ENCODE peak calls at places on chromosomes 6 and 20, in five cellular contexts. F is trophoblast cell, K is IMR-90, M is H9, R is neuronal stem cell. W is an unnamed sample.

GRCh38 chr6:129598244-129599187 is 111.5 kb downstream of the ARHGAP18 start:
- DNase-seq in K (peak; percentile 84), M (no peak), F (peak; percentile 28), R (peak; percentile 65), W (peak; percentile 80)

GRCh38 chr6:146543211-146543939 is at the start of gene RAB32:
- DNase-seq in F (peak; percentile 93), K (peak; percentile 95), R (peak; percentile 80), M (peak; percentile 85), W (peak; percentile 95)

GRCh38 chr6:63351995-63352586 is 32.3 kb upstream of the LGSN start:
- DNase-seq in K (peak; percentile 73), F (no peak), R (no peak), M (no peak), W (peak; percentile 65)

GRCh38 chr6:40550096-40550731 is 37.0 kb downstream of the LRFN2 start:
- DNase-seq in F (peak; percentile 13), M (no peak), K (peak; percentile 59), R (peak; percentile 27), W (peak; percentile 57)

GRCh38 chr6:169738972-169739529 is 12.3 kb downstream of the DYNLT2 start:
- DNase-seq in M (no peak), R (no peak), K (no peak), F (no peak), W (no peak)

GRCh38 chr20:3842332-3842930 is 4.2 kb upstream of the MAVS start:
- DNase-seq in K (no peak), M (no peak), R (no peak), F (no peak), W (no peak)

GRCh38 chr20:38692436-38693411 is 31.6 kb upstream of the SLC32A1 start:
- DNase-seq in K (peak; percentile 64), M (peak; percentile 79), F (peak; percentile 70), R (peak; percentile 94), W (peak; percentile 70)

GRCh38 chr20:2217857-2218529 is 77.8 kb upstream of the TGM3 start:
- DNase-seq in R (no peak), M (no peak), K (no peak), F (no peak), W (no peak)

GRCh38 chr6:19342616-19343015 is 494.6 kb upstream of the ID4 start:
- DNase-seq in F (no peak), K (no peak), M (no peak), R (no peak), W (no peak)

GRCh38 chr6:2999621-3000455 is at the start of gene NQO2:
- DNase-seq in K (peak; percentile 73), M (peak; percentile 95), F (peak; percentile 37), R (peak; percentile 91), W (no peak)

GRCh38 chr6:105193647-105194046 is 13.8 kb upstream of the POPDC3 start:
- DNase-seq in M (no peak), K (peak; percentile 80), R (no peak), F (no peak), W (no peak)

GRCh38 chr6:163248051-163248450 is 166.5 kb upstream of the QKI start:
- DNase-seq in R (no peak), K (no peak), M (no peak), F (no peak), W (no peak)

GRCh38 chr6:134007077-134007476 is 45.3 kb downstream of the SLC2A12 start:
- DNase-seq in K (no peak), M (no peak), R (no peak), F (no peak), W (no peak)

GRCh38 chr6:166437661-166438060 is 54.9 kb upstream of the MPC1 start:
- DNase-seq in F (no peak), M (no peak), R (no peak), K (no peak), W (no peak)

GRCh38 chr20:42432485-42432884 is 757.2 kb downstream of the PTPRT start:
- DNase-seq in M (no peak), F (no peak), R (no peak), K (no peak), W (no peak)

GRCh38 chr6:166556871-166557322 is 29.6 kb downstream of the RAMACL start:
- DNase-seq in K (peak; percentile 65), M (no peak), F (peak; percentile 33), R (no peak), W (peak; percentile 37)

DNA sequence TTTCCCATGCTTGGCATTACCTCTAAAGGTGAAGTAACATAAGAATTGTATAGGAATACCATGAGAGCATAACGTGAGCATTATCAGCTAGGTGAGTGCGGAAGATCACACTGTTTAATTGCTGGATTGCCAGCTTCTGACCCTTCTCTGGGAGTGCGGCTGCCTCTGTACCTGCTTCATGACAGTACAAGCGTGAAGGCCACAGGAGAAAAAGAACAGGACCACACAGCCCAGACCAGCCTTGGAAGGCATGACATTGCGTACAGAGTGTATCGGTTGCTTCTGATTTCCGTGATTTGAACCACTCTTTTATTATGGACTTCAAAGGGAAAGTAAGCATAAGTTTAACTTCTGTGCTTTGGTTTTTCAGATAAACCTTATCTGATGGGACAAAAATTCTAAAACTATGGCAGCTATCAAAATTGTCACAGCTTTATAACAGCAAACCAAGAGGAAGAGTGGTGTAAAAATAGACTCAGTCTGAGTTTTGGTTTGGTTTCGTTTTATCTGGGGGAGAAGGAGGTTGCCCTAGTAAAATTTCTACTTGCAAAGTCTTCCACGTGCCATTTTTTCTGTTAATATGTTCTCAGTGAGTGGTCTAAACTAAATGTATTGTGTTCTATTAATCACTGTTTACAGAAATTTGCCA is 97.4 kb downstream of the RPP40 start:
- DNase-seq in F (no peak), K (no peak), R (no peak), M (no peak), W (no peak)
- H3K9ac ChIP-seq in F (no peak overlapping the region), K (no peak overlapping the region), R (no peak overlapping the region), M (no peak overlapping the region), W (no peak overlapping the region)

GRCh38 chr6:143555071-143555492 is 43.6 kb upstream of the FUCA2 start:
- DNase-seq in M (no peak), F (no peak), K (no peak), R (no peak), W (no peak)
- H2AFZ ChIP-seq in M (no peak overlapping the region), F (no peak overlapping the region), K (no peak overlapping the region), R (no peak overlapping the region), W (no peak overlapping the region)

DNA sequence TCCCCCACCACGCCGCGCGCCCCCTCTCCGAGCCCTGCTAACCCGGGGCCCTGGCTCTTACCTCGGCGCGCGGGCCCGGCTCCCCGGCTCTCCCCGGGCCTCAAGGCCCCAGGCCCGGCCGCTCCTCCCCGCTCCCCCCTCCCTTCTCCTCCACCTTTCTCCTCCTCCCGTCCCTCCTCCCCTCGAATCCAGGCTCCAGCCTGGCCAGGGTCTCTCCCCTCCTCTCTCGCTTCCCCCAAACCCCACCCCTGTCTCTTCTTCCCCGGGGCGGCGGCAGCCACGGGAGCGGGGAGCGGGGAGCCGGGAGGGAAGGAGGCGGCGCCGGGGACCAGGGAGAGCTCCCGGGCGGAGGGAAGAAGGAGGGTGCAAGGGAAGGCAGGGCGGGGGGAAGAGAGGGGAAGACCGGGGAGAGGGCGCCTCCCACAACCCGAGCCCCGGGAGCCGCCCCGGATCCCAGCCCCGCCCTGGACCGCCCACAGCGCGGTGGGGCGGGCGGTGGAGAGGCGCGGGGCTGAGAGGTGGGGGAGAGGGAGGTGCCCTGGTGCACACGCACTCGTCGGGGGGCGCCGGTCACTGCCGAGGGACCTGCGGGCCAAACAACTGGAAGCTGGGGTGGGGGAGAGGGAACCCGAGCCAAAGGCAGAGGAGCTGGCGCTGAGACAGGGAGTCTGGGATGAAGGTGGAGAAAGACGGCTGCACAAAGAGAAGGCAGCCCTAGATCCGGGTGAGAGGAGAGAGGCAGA is at the start of gene GABBR1:
- DNase-seq in M (peak; percentile 89), K (peak; percentile 79), F (no peak), R (peak; percentile 89), W (peak; percentile 94)
- H3K14ac ChIP-seq in M (peak within 1 kb of the TSS; percentile 0), K (peak within 1 kb of the TSS; percentile 89), F (no peak within 1 kb of the TSS), R (no peak within 1 kb of the TSS), W (peak within 1 kb of the TSS; percentile 94)

DNA sequence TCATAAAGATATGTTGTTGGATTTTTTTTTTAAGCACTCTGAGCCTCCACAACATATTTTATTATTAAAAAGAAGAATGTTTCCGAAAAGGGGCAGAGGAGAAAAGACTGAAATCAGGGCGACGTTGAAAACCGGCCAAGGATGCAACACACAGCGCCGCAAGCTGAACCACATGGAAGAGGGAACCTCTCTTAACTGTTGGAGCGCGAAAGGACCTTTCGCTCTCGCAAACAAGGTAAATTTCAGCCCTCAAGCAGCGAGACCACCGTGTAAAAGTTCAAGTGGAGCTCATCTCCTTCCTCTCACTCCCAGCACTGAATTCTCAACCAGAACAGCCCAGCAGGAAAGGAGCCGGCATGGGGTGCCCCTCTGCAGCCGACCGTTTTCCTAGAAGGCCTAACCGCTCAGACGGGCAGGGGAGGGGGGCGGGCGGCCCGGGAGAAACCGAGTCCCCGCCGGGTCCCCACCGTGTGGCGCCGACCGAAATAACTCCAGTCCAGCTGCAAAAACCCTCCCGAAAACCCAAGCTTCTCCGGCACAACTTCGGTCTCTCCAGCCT is 619 bp downstream of the GPR63 start:
- DNase-seq in F (no peak), R (peak; percentile 12), M (no peak), K (peak; percentile 4), W (peak; percentile 39)
- H3K9ac ChIP-seq in F (peak overlapping the region; percentile 69), R (peak overlapping the region; percentile 93), M (peak overlapping the region; percentile 97), K (peak overlapping the region; percentile 38), W (peak overlapping the region; percentile 68)

GRCh38 chr20:57420571-57421257 is 29.5 kb downstream of the RBM38 start:
- DNase-seq in R (no peak), M (no peak), K (no peak), F (no peak), W (no peak)

GRCh38 chr20:57425150-57426013 is 34.2 kb downstream of the RBM38 start:
- DNase-seq in R (no peak), K (peak; percentile 8), M (peak; percentile 58), F (no peak), W (no peak)

GRCh38 chr20:57417830-57418780 is 26.9 kb downstream of the RBM38 start:
- DNase-seq in F (no peak), M (no peak), K (no peak), R (no peak), W (no peak)

GRCh38 chr20:57422254-57422653 is 31.1 kb downstream of the RBM38 start:
- DNase-seq in K (no peak), M (no peak), R (no peak), F (no peak), W (no peak)

DNA sequence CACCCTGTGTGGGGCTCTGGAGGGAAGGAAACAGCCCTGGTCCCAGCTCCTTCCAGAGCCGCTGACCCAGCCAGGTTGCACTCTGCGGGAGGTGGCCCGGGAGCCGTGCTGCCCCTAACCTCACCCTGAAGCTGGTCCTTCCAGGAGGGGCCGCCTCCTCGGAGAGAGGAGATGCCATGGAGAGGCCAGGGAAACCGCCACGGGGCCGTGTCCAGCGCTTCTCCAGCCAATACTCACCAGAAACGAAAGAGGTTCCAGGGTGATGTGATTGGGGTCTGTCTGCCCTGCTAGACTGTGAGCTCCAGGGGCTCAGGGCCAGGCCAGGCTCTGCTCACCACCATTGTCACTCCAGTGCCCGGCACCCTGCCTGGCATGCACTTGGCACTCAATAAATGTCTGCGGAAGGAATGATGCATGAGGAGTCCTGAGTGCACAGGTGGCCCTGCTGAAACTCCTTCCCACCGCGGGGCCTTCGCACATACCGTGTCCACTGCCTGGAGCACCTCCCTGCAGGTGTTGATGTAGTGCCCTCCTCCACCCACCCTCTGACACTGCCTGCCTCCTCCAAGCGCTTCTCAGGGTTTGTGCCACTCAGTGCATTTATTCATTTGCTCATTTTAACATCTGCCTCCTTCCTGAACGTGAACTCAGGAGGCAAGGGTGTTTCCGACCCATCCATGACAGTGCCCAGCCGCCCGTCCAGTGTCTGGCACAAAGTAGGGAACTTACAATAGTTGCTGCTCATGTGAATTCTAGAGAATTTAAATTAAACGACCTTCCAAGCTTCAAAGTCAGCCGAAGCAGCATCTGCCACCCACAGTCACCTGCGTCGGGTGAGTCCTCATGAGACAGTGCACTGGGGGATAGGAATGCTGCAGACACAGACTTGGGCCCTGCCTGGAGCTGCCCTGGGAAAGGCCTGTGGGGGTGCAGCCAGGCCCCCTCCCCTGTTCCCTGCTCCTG is 30.3 kb downstream of the RBM38 start:
- DNase-seq in F (no peak), K (no peak), R (no peak), M (no peak), W (no peak)
- H2AFZ ChIP-seq in F (no peak overlapping the region), K (no peak overlapping the region), R (no peak overlapping the region), M (no peak overlapping the region), W (no peak overlapping the region)